ENCODE peak calls at places on chromosome 11, in seven cellular contexts. C, B, A, Y, F, S and D are unnamed samples. For H3K4me1, the result is how much of the 10 kb centered on the place peaks cover.

GRCh38 chr11:117316197-117316961 is at the start of gene BACE1:
- DNase-seq in A (peak), C (peak), F (peak), S (peak), B (peak), Y (peak), D (peak)

GRCh38 chr11:35567737-35568465 is 42.5 kb upstream of the PAMR1 start:
- DNase-seq in C (peak), S (no peak), B (no peak), F (peak), Y (no peak), A (no peak), D (no peak)

GRCh38 chr11:118646393-118646792 is 33.1 kb downstream of the TREH start:
- DNase-seq in C (peak), B (no peak), A (no peak), S (peak), Y (no peak), F (no peak), D (no peak)

GRCh38 chr11:38296211-38296776 is 1698.3 kb upstream of the RAG2 start:
- DNase-seq in S (no peak), Y (no peak), C (no peak), A (no peak), F (no peak), B (no peak), D (no peak)

GRCh38 chr11:312092-312816 is 1.6 kb upstream of the IFITM1 start:
- DNase-seq in F (no peak), C (peak), B (no peak), Y (no peak), S (peak), A (no peak), D (no peak)

GRCh38 chr11:44946268-44946667 is 4.4 kb downstream of the TP53I11 start:
- DNase-seq in A (no peak), F (no peak), S (no peak), B (no peak), C (peak), Y (no peak), D (no peak)

GRCh38 chr11:71342951-71343827 is 90.8 kb upstream of the SHANK2 start:
- DNase-seq in B (peak), A (peak), Y (no peak), C (peak), S (peak), F (peak), D (peak)

GRCh38 chr11:78213526-78214330 is 25.0 kb downstream of the USP35 start:
- DNase-seq in A (no peak), B (no peak), Y (peak), C (peak), S (no peak), F (no peak), D (no peak)

GRCh38 chr11:130653838-130654601 is 205.6 kb downstream of the ADAMTS15 start:
- DNase-seq in S (peak), Y (no peak), C (peak), F (peak), B (peak), A (no peak), D (no peak)

GRCh38 chr11:17513853-17514252 is 30.4 kb downstream of the USH1C start:
- DNase-seq in A (no peak), F (no peak), S (no peak), C (no peak), B (no peak), Y (no peak), D (no peak)

GRCh38 chr11:62604460-62605130 is 2.9 kb upstream of the MTA2 start:
- DNase-seq in Y (no peak), B (no peak), F (no peak), C (no peak), S (no peak), A (peak), D (no peak)

GRCh38 chr11:33257160-33257896 is at the start of gene HIPK3:
- DNase-seq in C (peak), F (peak), Y (peak), B (peak), S (peak), A (peak), D (peak)

GRCh38 chr11:45755281-45755859 is 49.6 kb upstream of the SLC35C1 start:
- DNase-seq in S (no peak), B (no peak), C (no peak), A (no peak), Y (no peak), F (no peak), D (no peak)

GRCh38 chr11:100629671-100630070 is 57.4 kb upstream of the ARHGAP42 start:
- DNase-seq in A (no peak), C (no peak), S (no peak), F (no peak), Y (no peak), B (no peak), D (peak)

GRCh38 chr11:108734956-108735559 is 70.2 kb downstream of the DDX10 start:
- DNase-seq in Y (no peak), B (no peak), S (no peak), C (no peak), A (no peak), F (peak), D (no peak)

GRCh38 chr11:36249271-36249670 is 40.0 kb downstream of the COMMD9 start:
- DNase-seq in S (no peak), B (no peak), Y (peak), A (no peak), F (peak), C (no peak), D (no peak)

GRCh38 chr11:11731311-11732083 is 109.7 kb upstream of the GALNT18 start:
- DNase-seq in F (peak), B (no peak), C (no peak), A (no peak), Y (no peak), S (no peak), D (no peak)

GRCh38 chr11:1317432-1317831 is 8.0 kb upstream of the TOLLIP start:
- DNase-seq in C (peak), Y (no peak), B (no peak), F (no peak), A (no peak), S (no peak), D (no peak)
- H3K4me3 ChIP-seq in C (no peak), Y (no peak), B (no peak), F (no peak), A (no peak), S (no peak), D (no peak)

GRCh38 chr11:9530020-9530628 is 43.3 kb upstream of the WEE1 start:
- DNase-seq in S (no peak), B (no peak), Y (no peak), C (no peak), F (no peak), A (no peak), D (no peak)
- H3K4me1 ChIP-seq in S (under half), B (under half), Y (under half), C (under half), F (under half), A (under half), D (under half)

GRCh38 chr11:8810331-8811301 is 100.4 kb upstream of the AKIP1 start:
- DNase-seq in F (peak), S (peak), A (peak), Y (peak), C (peak), B (peak), D (peak)

GRCh38 chr11:8811571-8811970 is 99.4 kb upstream of the AKIP1 start:
- DNase-seq in C (no peak), A (no peak), S (no peak), F (peak), Y (peak), B (no peak), D (no peak)

GRCh38 chr11:8809185-8809584 is 101.8 kb upstream of the AKIP1 start:
- DNase-seq in F (no peak), S (no peak), B (no peak), Y (no peak), A (no peak), C (no peak), D (no peak)

GRCh38 chr11:8808226-8808585 is 102.8 kb upstream of the AKIP1 start:
- DNase-seq in Y (no peak), B (no peak), A (no peak), S (no peak), F (no peak), C (no peak), D (no peak)

DNA sequence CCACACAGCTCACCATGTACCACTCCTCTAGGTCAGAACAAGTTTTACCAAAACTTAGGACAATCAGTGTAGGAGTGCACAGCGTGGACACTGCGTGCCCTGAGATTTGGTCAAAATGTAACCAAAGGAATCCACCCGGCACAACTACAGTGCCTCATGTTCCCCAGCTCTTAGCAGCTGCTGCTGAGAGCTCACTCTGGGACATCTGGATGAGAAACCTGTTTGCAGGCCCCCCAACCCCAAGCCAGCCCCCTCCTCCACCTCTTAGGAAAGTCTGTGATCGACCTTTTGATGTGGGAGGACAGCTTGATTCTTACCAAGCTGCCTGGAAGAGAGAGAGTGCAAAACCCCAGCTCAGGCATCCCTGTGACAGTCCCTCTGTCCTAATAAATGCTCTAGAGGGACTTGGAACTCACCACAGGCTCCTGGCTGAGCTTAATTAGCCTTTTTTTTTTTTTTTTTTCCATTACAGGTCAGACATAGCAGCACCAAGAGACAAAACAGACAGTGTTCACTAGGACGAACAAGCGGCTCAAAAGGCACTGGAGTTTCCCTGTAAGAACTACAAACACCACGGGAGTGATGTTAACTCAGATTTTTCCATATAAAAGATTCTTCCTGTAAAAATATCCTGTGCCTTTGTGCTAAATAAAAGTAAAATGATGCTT is 101.2 kb upstream of the AKIP1 start:
- DNase-seq in F (no peak), C (peak), S (no peak), A (no peak), Y (no peak), B (no peak), D (no peak)
- H3K4me3 ChIP-seq in F (peak), C (peak), S (peak), A (peak), Y (peak), B (peak), D (peak)

GRCh38 chr11:75771646-75772410 is 3.2 kb downstream of the DGAT2 start:
- DNase-seq in C (no peak), Y (no peak), A (no peak), S (peak), F (peak), B (no peak), D (no peak)

GRCh38 chr11:75776546-75776945 is 8.0 kb downstream of the DGAT2 start:
- DNase-seq in B (no peak), S (peak), C (no peak), A (no peak), Y (no peak), F (no peak), D (no peak)

GRCh38 chr11:75777461-75778110 is 9.0 kb downstream of the DGAT2 start:
- DNase-seq in B (no peak), A (no peak), F (no peak), C (no peak), Y (no peak), S (peak), D (no peak)

GRCh38 chr11:75773595-75774353 is 5.2 kb downstream of the DGAT2 start:
- DNase-seq in C (no peak), Y (no peak), F (no peak), B (no peak), S (peak), A (no peak), D (peak)

DNA sequence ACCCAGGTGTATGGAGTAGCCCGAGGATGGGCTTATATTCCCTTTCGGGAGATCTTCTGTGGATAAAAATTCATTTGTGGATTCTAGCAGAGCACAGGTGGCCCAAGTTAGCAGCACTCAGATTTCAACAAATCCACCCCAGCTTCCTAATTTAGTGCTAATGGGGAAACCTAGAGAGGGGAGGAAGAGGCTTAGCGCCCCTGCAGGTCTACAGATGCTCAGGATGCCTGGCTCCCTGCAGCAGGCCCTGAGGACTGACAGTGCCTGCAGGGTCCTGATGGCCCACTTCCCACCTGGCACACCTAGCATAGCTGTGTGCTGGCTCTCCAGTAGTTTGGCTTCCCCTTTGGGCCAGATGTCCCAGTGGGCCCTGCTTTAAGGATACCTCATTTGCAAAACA is 6.5 kb downstream of the DGAT2 start:
- DNase-seq in A (no peak), C (no peak), S (peak), B (no peak), F (no peak), Y (no peak), D (peak)
- H3K4me1 ChIP-seq in A (under half), C (under half), S (under half), B (under half), F (under half), Y (under half), D (under half)

DNA sequence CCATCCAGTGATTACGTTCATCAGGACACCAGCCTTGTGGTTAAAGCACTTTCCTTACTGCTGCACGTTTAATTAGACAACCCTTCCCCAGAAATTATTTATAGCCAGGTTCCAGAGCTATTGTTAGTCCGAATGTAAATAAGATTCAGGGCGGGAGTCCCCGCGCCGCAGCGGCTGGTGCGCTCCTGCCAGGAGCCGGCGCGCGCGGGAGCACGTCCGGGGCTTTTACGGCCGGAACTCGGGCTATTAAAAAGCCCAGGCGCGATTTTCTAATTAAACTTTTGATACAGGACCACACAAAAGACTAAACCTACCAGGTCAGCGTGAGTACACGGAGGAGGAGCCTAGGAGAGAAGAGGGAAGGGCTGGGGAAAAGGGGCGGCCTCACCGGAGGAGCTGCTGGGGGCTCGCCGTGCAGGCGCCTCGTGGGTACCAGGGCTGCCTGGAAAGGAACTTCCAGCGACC is 538.2 kb downstream of the OPCML start:
- DNase-seq in S (no peak), F (no peak), C (no peak), B (no peak), Y (no peak), A (no peak), D (no peak)
- H3K4me3 ChIP-seq in S (peak), F (no peak), C (no peak), B (no peak), Y (no peak), A (no peak), D (no peak)

DNA sequence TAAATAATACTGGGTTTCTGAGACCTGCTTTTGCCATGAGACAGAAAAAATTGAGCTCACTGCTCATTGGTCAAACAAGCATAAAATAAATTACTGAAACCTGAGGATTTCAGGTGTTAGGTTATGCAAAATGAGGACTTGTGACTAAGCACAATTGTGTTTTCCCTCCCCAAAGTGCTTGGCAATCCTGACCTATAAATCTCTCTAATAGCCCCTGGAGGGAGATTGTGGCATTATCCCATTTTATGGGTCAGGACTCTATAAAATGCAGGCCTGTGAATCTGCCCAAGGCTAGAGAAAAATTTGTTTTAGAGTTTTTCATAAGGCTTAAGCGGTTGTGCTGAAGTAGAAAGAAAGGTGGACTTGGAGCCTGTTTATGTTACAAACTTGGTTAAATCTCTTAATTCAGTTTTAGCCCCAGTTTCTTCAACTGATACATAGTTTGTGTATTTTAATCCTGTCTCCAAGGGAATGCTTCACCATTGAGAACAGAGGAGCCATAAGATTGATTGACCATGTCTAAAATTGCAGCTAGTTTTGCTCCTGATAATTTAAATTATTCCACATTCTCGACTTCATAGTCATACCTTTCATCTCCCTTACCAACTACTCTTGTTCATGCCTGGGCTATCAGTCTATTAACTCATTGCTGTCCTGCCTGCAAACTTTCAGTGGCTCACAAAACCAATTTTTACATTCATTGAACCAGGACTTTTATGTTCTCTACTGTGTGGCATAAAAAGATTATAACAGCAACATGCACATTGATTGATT is 63.6 kb upstream of the LRRC4C start:
- DNase-seq in A (no peak), F (no peak), S (no peak), Y (no peak), C (no peak), B (no peak), D (no peak)
- H3K4me1 ChIP-seq in A (under half), F (under half), S (under half), Y (under half), C (under half), B (under half), D (under half)

DNA sequence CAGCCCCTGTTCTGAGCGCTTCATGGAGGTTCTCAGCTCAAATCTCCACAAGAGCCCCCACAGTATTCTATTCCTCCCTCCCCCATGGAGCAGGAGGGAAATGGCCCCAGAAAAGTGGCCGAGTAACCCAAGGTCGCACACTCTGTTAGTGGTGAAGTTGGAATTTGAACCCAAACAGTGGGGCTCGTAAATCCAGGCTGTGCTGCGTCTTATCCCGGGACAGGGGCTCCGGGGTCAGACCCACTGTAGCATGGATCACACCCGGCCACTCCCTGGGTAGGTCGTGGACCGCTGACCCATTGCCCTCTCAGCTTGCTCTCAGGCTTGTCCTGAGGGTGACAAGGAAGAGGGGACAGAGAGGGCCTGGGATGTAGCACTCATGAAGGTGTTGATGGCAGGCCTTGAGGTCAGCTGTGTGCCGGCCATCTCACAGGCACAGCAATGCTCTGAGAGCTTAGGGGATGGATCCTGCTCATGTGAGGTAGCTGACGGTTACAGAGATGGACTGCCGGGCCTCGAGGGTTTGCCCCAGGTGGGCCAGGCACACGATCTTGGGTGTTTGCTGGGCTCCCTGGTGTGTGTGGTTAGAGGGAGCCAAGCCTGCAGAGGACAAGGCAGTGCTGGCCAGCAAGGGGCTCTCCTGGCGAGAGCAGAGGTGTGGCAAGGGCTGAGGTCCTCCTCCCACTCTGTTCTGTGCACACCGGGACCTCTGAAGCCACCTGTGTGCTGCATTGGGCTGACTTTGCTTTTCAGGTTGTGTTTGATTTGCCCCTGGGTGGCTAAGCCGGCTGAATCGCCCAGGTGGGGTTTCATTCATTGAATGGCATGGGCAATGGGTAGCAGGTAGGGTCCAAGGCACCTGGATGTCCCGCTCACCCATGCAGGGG is 2.3 kb upstream of the FGF19 start:
- DNase-seq in F (no peak), B (no peak), C (no peak), A (no peak), S (no peak), Y (no peak), D (no peak)
- H3K4me3 ChIP-seq in F (no peak), B (no peak), C (no peak), A (no peak), S (no peak), Y (no peak), D (no peak)

GRCh38 chr11:67372993-67373915 is at the start of gene CLCF1:
- DNase-seq in C (peak), B (peak), Y (peak), S (peak), F (peak), A (peak), D (peak)
- H3K4me1 ChIP-seq in C (under half), B (under half), Y (under half), S (under half), F (under half), A (under half), D (under half)